ENCODE peak calls at places on chromosomes 3 and 15, in nine cellular contexts. L is CD8-positive, alpha-beta T cell; A is skeletal muscle cell; F is naive thymus-derived CD4-positive, alpha-beta T cell; N is CD8-positive, alpha-beta memory T cell; R is tibial nerve; S is cardiac muscle cell; C is AG09309; Q is mucosa of descending colon. H is an unnamed sample.
A peak's percentile ranks its signal among the peaks of the same experiment; 100 is the strongest.

GRCh38 chr15:89803941-89804800 is 10.5 kb downstream of the ANPEP start:
- DNase-seq in F (no peak), S (no peak), R (no peak), A (no peak), N (no peak), L (no peak), Q (peak; percentile 50), C (no peak), H (no peak)

GRCh38 chr15:50166216-50166615 is 15.8 kb upstream of the SLC27A2 start:
- DNase-seq in F (no peak), N (no peak), C (peak; percentile 60), L (no peak), R (no peak), Q (no peak), S (peak; percentile 77), A (peak; percentile 33), H (peak; percentile 60)

GRCh38 chr3:133469140-133469731 is 69.4 kb downstream of the BFSP2 start:
- DNase-seq in Q (no peak), N (no peak), C (no peak), S (peak; percentile 56), R (peak; percentile 57), L (no peak), A (no peak), F (no peak), H (no peak)

GRCh38 chr3:132772252-132772651 is 50.0 kb upstream of the NPHP3 start:
- DNase-seq in L (no peak), C (no peak), Q (no peak), A (no peak), R (no peak), N (no peak), S (no peak), F (no peak), H (no peak)

GRCh38 chr3:125310623-125311076 is 64.5 kb downstream of the ZNF148 start:
- DNase-seq in A (no peak), Q (no peak), S (no peak), L (peak; percentile 58), F (peak; percentile 44), R (no peak), C (no peak), N (peak; percentile 49), H (no peak)

GRCh38 chr3:118400886-118401285 is 633.8 kb downstream of the IGSF11 start:
- DNase-seq in A (no peak), N (no peak), R (no peak), Q (no peak), C (no peak), F (no peak), S (no peak), L (no peak), H (no peak)

GRCh38 chr3:106139834-106140233 is 271.0 kb upstream of the CBLB start:
- DNase-seq in A (no peak), F (no peak), C (no peak), N (no peak), R (no peak), S (no peak), Q (no peak), L (no peak), H (no peak)

GRCh38 chr3:66442254-66443249 is 58.3 kb downstream of the LRIG1 start:
- DNase-seq in F (no peak), A (peak; percentile 67), Q (peak; percentile 68), L (no peak), R (peak; percentile 79), S (peak; percentile 89), N (no peak), C (peak; percentile 48), H (peak; percentile 44)

GRCh38 chr3:16883057-16883725 is 1.6 kb upstream of the PLCL2 start:
- DNase-seq in L (no peak), C (peak; percentile 83), N (no peak), Q (no peak), R (no peak), F (no peak), S (no peak), A (peak; percentile 52), H (peak; percentile 42)

DNA sequence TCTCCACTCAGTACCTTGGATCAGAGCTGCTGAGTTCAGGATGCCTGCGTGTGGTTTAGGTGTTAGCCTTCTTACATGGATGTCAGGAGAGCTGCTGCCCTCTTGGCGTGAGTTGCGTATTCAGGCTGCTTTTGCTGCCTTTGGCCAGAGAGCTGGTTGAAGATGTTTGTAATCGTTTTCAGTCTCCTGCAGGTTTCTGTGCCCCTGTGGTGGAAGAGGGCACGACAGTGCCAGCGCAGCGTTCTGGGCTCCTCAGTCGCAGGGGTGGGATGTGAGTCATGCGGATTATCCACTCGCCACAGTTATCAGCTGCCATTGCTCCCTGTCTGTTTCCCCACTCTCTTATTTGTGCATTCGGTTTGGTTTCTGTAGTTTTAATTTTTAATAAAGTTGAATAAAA is 7.0 kb upstream of the PODXL2 start:
- DNase-seq in C (no peak), F (no peak), A (no peak), S (no peak), R (no peak), Q (no peak), L (no peak), N (no peak), H (no peak)
- H3K4me3 ChIP-seq in C (no peak overlapping the region), F (no peak overlapping the region), A (no peak overlapping the region), S (no peak overlapping the region), R (no peak overlapping the region), Q (no peak overlapping the region), L (no peak overlapping the region), N (no peak overlapping the region), H (no peak overlapping the region)

GRCh38 chr3:35042210-35042960 is 596.9 kb upstream of the ARPP21 start:
- DNase-seq in F (no peak), N (no peak), A (no peak), R (no peak), C (no peak), S (no peak), Q (no peak), L (no peak), H (no peak)
- H3K4me3 ChIP-seq in F (no peak overlapping the region), N (no peak overlapping the region), A (no peak overlapping the region), R (no peak overlapping the region), C (no peak overlapping the region), S (no peak overlapping the region), Q (no peak overlapping the region), L (no peak overlapping the region), H (no peak overlapping the region)

DNA sequence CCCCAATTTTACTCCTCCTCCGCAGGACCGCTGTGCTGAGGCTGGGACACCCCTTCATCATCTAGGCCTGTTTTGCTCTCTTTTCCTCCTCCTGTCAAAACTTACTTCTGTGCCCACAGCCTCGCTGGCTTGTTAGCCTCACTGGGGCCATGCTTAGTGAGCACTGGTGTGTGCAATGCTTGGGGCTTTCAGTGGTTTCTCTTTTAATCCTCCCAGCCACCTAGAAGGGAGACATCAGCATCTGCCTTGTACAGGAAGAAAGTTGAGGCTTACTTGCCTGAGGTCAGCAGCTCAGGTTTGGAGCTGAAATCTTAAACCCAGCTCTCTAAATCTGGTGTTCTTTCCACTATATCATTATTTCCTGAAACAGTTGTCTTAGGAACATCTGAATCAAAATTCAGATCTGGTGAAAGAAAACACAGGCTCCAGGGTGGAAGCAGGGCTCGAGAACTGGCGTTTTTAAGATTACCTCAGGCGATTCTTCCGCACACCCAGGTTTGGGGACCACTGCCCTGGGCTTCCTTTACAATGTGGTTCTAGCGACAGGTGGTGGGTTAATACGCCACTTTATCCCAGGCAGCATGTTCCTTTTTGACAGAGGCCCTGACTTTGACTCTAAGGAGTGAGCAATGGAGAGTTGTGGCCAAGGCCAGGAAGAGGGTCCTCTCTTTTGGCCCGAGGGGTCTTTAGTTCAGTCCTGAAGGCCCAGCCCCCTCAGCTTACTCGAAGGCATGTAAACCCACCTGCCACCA is 3.8 kb downstream of the THSD4 start:
- DNase-seq in R (no peak), S (no peak), F (no peak), L (no peak), N (no peak), C (no peak), A (no peak), Q (no peak), H (no peak)
- H3K4me3 ChIP-seq in R (no peak overlapping the region), S (no peak overlapping the region), F (no peak overlapping the region), L (no peak overlapping the region), N (no peak overlapping the region), C (no peak overlapping the region), A (no peak overlapping the region), Q (no peak overlapping the region), H (no peak overlapping the region)

DNA sequence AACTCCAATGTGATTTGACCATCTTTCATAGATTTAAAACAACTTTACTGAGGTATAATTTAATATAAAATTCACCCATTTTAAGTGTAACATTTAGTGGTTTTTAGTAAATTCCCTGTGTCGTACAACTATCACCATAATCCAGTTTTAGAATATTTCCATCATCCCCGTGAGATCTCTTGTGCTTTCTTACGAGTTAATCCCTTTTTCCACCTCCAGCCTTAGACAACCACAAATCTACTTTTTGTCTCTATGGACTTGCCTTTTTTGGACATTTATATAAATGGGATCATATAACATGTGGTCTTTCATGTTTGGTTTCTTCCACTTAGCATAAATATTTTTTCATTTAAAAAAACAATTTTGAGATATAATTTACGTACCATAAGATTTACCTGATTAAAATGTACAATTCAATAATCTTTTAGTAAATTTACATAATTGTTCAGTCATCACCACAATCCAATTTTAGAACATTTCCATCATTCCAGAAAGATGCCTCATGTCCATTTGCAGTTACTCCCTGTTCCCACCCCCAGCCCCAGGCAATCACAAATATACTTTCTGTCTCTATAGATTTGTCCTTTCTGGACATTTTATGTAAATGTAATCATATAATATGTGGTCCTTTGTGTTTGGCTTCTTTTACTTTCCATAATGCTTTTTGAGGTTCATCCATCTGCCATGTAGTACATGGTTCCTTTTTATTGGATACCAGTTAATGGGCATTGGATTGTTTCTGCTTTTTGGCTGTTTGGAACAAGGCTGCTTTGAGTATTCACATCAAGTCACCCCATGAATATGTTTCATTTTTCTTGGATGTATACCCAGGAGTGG is 3.0 kb downstream of the OXSR1 start:
- DNase-seq in C (no peak), A (peak; percentile 40), Q (no peak), F (no peak), S (peak; percentile 42), N (no peak), L (no peak), R (no peak), H (no peak)
- H3K4me3 ChIP-seq in C (peak overlapping the region; percentile 13), A (peak overlapping the region; percentile 21), Q (no peak overlapping the region), F (no peak overlapping the region), S (no peak overlapping the region), N (no peak overlapping the region), L (no peak overlapping the region), R (no peak overlapping the region), H (no peak overlapping the region)

GRCh38 chr3:165984589-165984988 is 147.4 kb upstream of the BCHE start:
- DNase-seq in N (no peak), R (no peak), C (no peak), S (no peak), L (no peak), A (no peak), Q (no peak), F (no peak), H (no peak)
- H3K4me3 ChIP-seq in N (no peak overlapping the region), R (no peak overlapping the region), C (no peak overlapping the region), S (no peak overlapping the region), L (no peak overlapping the region), A (no peak overlapping the region), Q (no peak overlapping the region), F (no peak overlapping the region), H (no peak overlapping the region)

GRCh38 chr15:35182841-35183479 is 97.9 kb upstream of the NANOGP8 start:
- DNase-seq in S (no peak), L (no peak), C (no peak), A (no peak), Q (no peak), F (no peak), N (no peak), R (no peak), H (no peak)
- H3K4me3 ChIP-seq in S (no peak overlapping the region), L (no peak overlapping the region), C (no peak overlapping the region), A (no peak overlapping the region), Q (no peak overlapping the region), F (no peak overlapping the region), N (no peak overlapping the region), R (no peak overlapping the region), H (no peak overlapping the region)

H was measured in BJ.